ENCODE peak calls at places on chromosomes 16 and 17, in seven cellular contexts. F is SK-N-SH, B is GM23248, K is neural progenitor cell, O is hepatocyte, H is PC-3, M is HCT116. U is an unnamed sample. For H4K20me1, the result is how much of the 10 kb centered on the place peaks cover.

GRCh38 chr16:65808735-65809134 is 557.8 kb upstream of the CDH5 start:
- DNase-seq in B (no peak), K (no peak), H (no peak), F (no peak), O (no peak), M (no peak), U (no peak)

GRCh38 chr17:56943505-56944125 is 17.2 kb downstream of the COIL start:
- DNase-seq in B (no peak), F (no peak), O (no peak), M (no peak), H (no peak), K (no peak), U (no peak)

GRCh38 chr16:67525176-67525860 is 3.3 kb upstream of the RIPOR1 start:
- DNase-seq in M (no peak), F (no peak), H (no peak), K (no peak), B (peak), O (no peak), U (no peak)

GRCh38 chr17:81039854-81040758 is 5.2 kb downstream of the BAIAP2 start:
- DNase-seq in B (peak), H (peak), F (no peak), O (no peak), K (no peak), M (no peak), U (no peak)

GRCh38 chr16:67676939-67677338 is 10.3 kb downstream of the C16orf86 start:
- DNase-seq in H (no peak), M (no peak), B (no peak), K (no peak), O (no peak), F (no peak), U (no peak)

GRCh38 chr16:8854298-8854948 is 14.4 kb downstream of the CARHSP1 start:
- DNase-seq in B (no peak), H (no peak), O (no peak), F (no peak), M (no peak), K (no peak), U (no peak)

GRCh38 chr16:69861276-69862030 is 89.7 kb upstream of the CLEC18A start:
- DNase-seq in F (no peak), H (no peak), K (no peak), M (no peak), O (peak), B (peak), U (no peak)

GRCh38 chr17:33506889-33507650 is 214.0 kb upstream of the ASIC2 start:
- DNase-seq in O (no peak), B (no peak), K (no peak), H (no peak), F (peak), M (no peak), U (no peak)

GRCh38 chr17:56596741-56597494 is 3.4 kb downstream of the NOG start:
- DNase-seq in M (no peak), H (no peak), F (peak), B (peak), K (peak), O (no peak), U (no peak)

GRCh38 chr17:77489898-77490265 is 349.1 kb downstream of the SEC14L1 start:
- DNase-seq in O (no peak), M (no peak), F (no peak), B (peak), K (no peak), H (no peak), U (no peak)

GRCh38 chr16:49012961-49013726 is 268.5 kb downstream of the CBLN1 start:
- DNase-seq in H (no peak), O (no peak), M (no peak), K (no peak), F (peak), B (no peak), U (no peak)

GRCh38 chr17:17859909-17860760 is 23.3 kb upstream of the SREBF1 start:
- DNase-seq in F (peak), K (peak), O (peak), M (no peak), H (peak), B (peak), U (peak)

GRCh38 chr17:21287703-21288449 is 3.4 kb downstream of the MAP2K3 start:
- DNase-seq in K (no peak), O (peak), M (peak), B (peak), F (peak), H (peak), U (peak)

GRCh38 chr17:35797370-35797769 is 1.9 kb upstream of the MMP28 start:
- DNase-seq in F (no peak), M (no peak), K (no peak), O (no peak), H (no peak), B (no peak), U (no peak)

GRCh38 chr17:39001703-39002637 is 34.8 kb upstream of the FBXO47 start:
- DNase-seq in K (no peak), F (no peak), M (no peak), H (peak), B (peak), O (no peak), U (no peak)

GRCh38 chr16:66480265-66481080 is 53.4 kb downstream of the BEAN1 start:
- DNase-seq in H (peak), B (no peak), M (no peak), F (no peak), K (no peak), O (no peak), U (no peak)

GRCh38 chr16:11386791-11387546 is 41.7 kb downstream of the RMI2 start:
- DNase-seq in H (no peak), F (no peak), M (no peak), O (peak), K (peak), B (peak), U (peak)

GRCh38 chr17:81322271-81323082 is 27.4 kb upstream of the SLC38A10 start:
- DNase-seq in H (peak), K (no peak), M (peak), B (peak), O (no peak), F (peak), U (peak)

GRCh38 chr17:1649844-1650409 is at the start of gene RILP:
- DNase-seq in O (peak), M (peak), H (peak), B (peak), K (no peak), F (no peak), U (no peak)

GRCh38 chr17:34487616-34488015 is 91.8 kb upstream of the TMEM132E start:
- DNase-seq in M (no peak), B (no peak), H (no peak), O (no peak), F (peak), K (peak), U (no peak)

GRCh38 chr17:7011942-7012254 is 526 bp upstream of the RNASEK start:
- DNase-seq in B (peak), F (no peak), O (no peak), K (no peak), M (no peak), H (no peak), U (no peak)

GRCh38 chr16:57091200-57091989 is 988 bp upstream of the CPNE2 start:
- DNase-seq in K (peak), F (peak), H (peak), B (peak), O (peak), M (peak), U (no peak)

GRCh38 chr17:74043976-74044375 is 159.5 kb upstream of the RPL38 start:
- DNase-seq in M (no peak), K (no peak), F (no peak), H (peak), O (no peak), B (no peak), U (no peak)

GRCh38 chr17:53844476-53845107 is 21.9 kb downstream of the KIF2B start:
- DNase-seq in O (no peak), B (no peak), F (no peak), K (no peak), H (no peak), M (no peak), U (no peak)

DNA sequence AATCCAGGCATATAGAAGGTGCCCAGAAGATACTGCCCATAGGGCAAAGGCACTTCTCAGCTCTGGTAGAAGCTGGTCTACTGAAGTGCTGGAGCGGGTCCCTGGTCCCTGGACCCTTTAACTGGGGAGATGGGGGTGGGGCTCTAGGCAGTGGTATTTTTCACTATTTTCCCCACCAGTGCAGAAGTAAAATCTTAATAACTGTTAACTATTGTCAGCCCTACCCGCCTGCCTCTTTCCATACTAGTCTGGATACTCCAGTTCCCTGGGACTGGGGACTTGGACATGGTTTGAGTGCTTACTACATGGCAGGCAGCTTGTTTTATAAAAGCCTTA is 24.6 kb downstream of the IGF2BP1 start:
- DNase-seq in H (no peak), M (no peak), B (no peak), O (no peak), F (no peak), K (no peak), U (no peak)
- H4K20me1 ChIP-seq in H (under half), M (under half), B (under half), O (under half), F (under half), K (half or more), U (under half)

GRCh38 chr16:19757762-19758595 is 39.9 kb downstream of the IQCK start:
- DNase-seq in B (no peak), O (no peak), F (no peak), H (no peak), M (no peak), K (no peak), U (no peak)
- TF ChIP-seq EZH2phosphoT487 in B (no peak), O (no peak), F (no peak), H (no peak), M (no peak), K (no peak), U (no peak)

GRCh38 chr17:82567286-82567685 is 47.8 kb downstream of the FOXK2 start:
- DNase-seq in O (no peak), M (no peak), H (no peak), F (peak), B (no peak), K (no peak), U (no peak)
- H4K20me1 ChIP-seq in O (under half), M (under half), H (under half), F (half or more), B (under half), K (half or more), U (under half)

GRCh38 chr16:85535352-85536072 is 77.6 kb upstream of the GSE1 start:
- DNase-seq in B (no peak), O (peak), F (no peak), M (no peak), K (no peak), H (no peak), U (no peak)

GRCh38 chr16:85537795-85538401 is 75.2 kb upstream of the GSE1 start:
- DNase-seq in B (no peak), M (no peak), O (no peak), F (no peak), K (no peak), H (no peak), U (no peak)

GRCh38 chr16:85534536-85535351 is 78.4 kb upstream of the GSE1 start:
- DNase-seq in M (no peak), O (no peak), H (no peak), B (no peak), K (no peak), F (no peak), U (no peak)

GRCh38 chr16:85537331-85537788 is 75.8 kb upstream of the GSE1 start:
- DNase-seq in K (no peak), H (no peak), O (no peak), B (no peak), M (no peak), F (no peak), U (no peak)

GRCh38 chr16:85536073-85536410 is 77.1 kb upstream of the GSE1 start:
- DNase-seq in O (no peak), H (no peak), K (no peak), B (peak), M (no peak), F (no peak), U (no peak)
- TF ChIP-seq EZH2phosphoT487 in O (no peak), H (no peak), K (no peak), B (no peak), M (no peak), F (no peak), U (no peak)

GRCh38 chr17:49756323-49756722 is 7.6 kb downstream of the FAM117A start:
- DNase-seq in F (no peak), K (no peak), H (no peak), B (no peak), M (no peak), O (no peak), U (no peak)

GRCh38 chr17:49756805-49757496 is 7.0 kb downstream of the FAM117A start:
- DNase-seq in H (no peak), F (no peak), K (no peak), B (no peak), M (no peak), O (no peak), U (no peak)

GRCh38 chr17:49760909-49761558 is 2.9 kb downstream of the FAM117A start:
- DNase-seq in B (no peak), H (no peak), F (no peak), K (no peak), O (no peak), M (no peak), U (no peak)

GRCh38 chr17:49760296-49760695 is 3.6 kb downstream of the FAM117A start:
- DNase-seq in H (no peak), M (no peak), K (no peak), B (no peak), F (no peak), O (no peak), U (no peak)

GRCh38 chr17:49759203-49759602 is 4.7 kb downstream of the FAM117A start:
- DNase-seq in O (no peak), B (no peak), K (no peak), H (no peak), F (no peak), M (no peak), U (no peak)
- H4K20me1 ChIP-seq in O (under half), B (under half), K (half or more), H (under half), F (under half), M (under half), U (under half)

GRCh38 chr16:85539629-85540291 is 73.4 kb upstream of the GSE1 start:
- DNase-seq in H (no peak), M (no peak), K (no peak), B (no peak), F (no peak), O (no peak), U (no peak)

GRCh38 chr16:85539084-85539483 is 74.0 kb upstream of the GSE1 start:
- DNase-seq in F (no peak), K (no peak), M (no peak), B (no peak), H (no peak), O (no peak), U (no peak)

GRCh38 chr16:85541181-85541580 is 71.9 kb upstream of the GSE1 start:
- DNase-seq in H (no peak), M (no peak), K (no peak), F (no peak), O (no peak), B (no peak), U (no peak)

GRCh38 chr16:85532147-85532546 is 81.0 kb upstream of the GSE1 start:
- DNase-seq in F (no peak), K (no peak), H (no peak), O (no peak), B (no peak), M (no peak), U (no peak)

GRCh38 chr16:85536411-85537330 is 76.5 kb upstream of the GSE1 start:
- DNase-seq in M (no peak), F (no peak), B (no peak), H (no peak), O (no peak), K (no peak), U (no peak)
- TF ChIP-seq EZH2phosphoT487 in M (no peak), F (no peak), B (no peak), H (no peak), O (no peak), K (no peak), U (no peak)

DNA sequence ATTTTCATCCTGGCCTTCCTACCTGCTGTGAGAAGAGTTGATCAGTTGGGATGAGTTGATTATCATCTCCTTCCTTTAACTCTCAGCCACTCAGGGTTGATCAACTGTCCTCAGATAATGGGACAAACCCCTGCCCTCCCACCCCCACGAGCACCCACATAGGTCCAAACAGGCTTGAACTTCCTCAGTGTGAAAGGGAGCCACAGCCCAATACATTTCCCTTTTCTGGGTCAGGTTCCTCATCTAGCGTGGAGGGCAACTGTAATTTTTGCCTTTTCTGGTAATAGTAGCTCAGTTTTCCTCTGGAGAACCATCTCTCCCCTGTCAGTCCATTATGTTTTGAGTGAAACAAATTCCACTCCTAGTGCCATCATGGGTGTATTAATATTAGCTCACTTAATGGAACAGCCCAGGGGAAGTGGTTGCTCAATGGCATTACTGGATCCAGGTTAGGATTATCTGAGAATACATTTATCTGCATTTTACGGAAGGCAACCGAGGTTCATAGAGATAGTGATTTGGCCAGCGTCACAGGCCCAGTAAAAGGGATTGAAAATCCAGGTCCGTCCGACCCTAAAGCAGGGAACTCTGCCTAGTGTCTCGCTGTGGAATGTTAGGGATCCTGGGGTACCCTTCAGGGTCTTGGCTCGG is 476 bp upstream of the LPCAT2 start:
- DNase-seq in H (no peak), F (no peak), K (no peak), O (no peak), M (no peak), B (no peak), U (no peak)
- H4K20me1 ChIP-seq in H (under half), F (under half), K (under half), O (under half), M (under half), B (under half), U (under half)

GRCh38 chr17:28415886-28416285 is 9.9 kb upstream of the SLC46A1 start:
- DNase-seq in F (no peak), B (no peak), M (no peak), K (no peak), H (no peak), O (no peak), U (no peak)

GRCh38 chr17:28421775-28422305 is 15.8 kb upstream of the SLC46A1 start:
- DNase-seq in K (no peak), O (no peak), M (no peak), B (no peak), H (no peak), F (no peak), U (no peak)

GRCh38 chr17:28413804-28414203 is 7.8 kb upstream of the SLC46A1 start:
- DNase-seq in F (no peak), K (no peak), M (no peak), O (no peak), H (no peak), B (no peak), U (no peak)

GRCh38 chr17:28412131-28412530 is 6.1 kb upstream of the SLC46A1 start:
- DNase-seq in H (no peak), B (peak), O (no peak), K (no peak), F (no peak), M (no peak), U (no peak)

DNA sequence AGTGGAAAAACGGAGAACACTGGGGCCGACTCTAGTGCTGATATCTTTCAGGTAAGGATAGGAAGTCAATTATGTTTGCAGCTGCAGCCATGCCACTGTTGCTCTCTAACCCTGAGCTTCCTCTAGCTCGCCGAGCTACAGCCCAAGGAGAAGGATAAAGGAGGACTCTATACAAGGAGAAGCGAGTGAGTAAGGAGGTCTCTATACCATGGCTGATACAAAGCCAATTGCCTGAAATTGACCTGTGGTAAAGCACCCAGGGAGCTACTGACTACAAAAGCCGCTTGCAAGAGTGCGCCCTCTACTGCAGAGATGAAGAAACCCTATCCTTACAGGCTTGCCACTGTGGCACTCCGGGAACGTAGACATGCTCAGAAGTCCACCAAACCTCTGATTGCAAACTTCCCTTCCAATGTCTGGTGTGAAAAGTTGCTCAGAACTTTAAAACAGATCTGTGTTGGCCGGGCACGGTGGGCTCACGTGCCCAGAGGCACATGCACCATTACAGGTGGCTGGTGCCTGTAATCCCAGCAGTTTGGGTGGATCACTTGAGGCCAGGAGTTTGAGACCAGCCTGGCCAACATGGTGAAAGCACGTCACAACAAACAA is 10.8 kb upstream of the SLC46A1 start:
- DNase-seq in K (peak), B (peak), O (peak), M (peak), F (peak), H (peak), U (peak)
- TF ChIP-seq EZH2phosphoT487 in K (no peak), B (no peak), O (no peak), M (no peak), F (no peak), H (no peak), U (no peak)

GRCh38 chr17:75397217-75397616 is 8.3 kb downstream of the GRB2 start:
- DNase-seq in B (no peak), F (no peak), K (no peak), M (no peak), H (no peak), O (no peak), U (no peak)
- H4K20me1 ChIP-seq in B (under half), F (under half), K (under half), M (under half), H (under half), O (under half), U (half or more)

GRCh38 chr16:21610006-21610544 is 10.7 kb downstream of the METTL9 start:
- DNase-seq in H (no peak), F (no peak), O (no peak), B (no peak), M (no peak), K (no peak), U (no peak)
- TF ChIP-seq EZH2phosphoT487 in H (no peak), F (no peak), O (no peak), B (no peak), M (no peak), K (no peak), U (no peak)